ENCODE peak calls at places on chromosomes 11 and 22, in nine cellular contexts. One of them, this sample, is unnamed.
A peak's percentile ranks its signal among the peaks of the same experiment; 100 is the strongest.

GRCh38 chr11:122253541-122254317 is 137.7 kb upstream of the BLID start:
- DNase-seq in HAP-1: peak; percentile 21
- DNase-seq in AG04450: no peak
- DNase-seq in right lobe of liver: no peak
- DNase-seq in pancreas: no peak
- DNase-seq in brain microvascular endothelial cell: no peak
- DNase-seq in heart right ventricle: no peak
- DNase-seq in lower lobe of right lung: no peak
- DNase-seq in sigmoid colon: no peak
- DNase-seq in this sample: no peak

GRCh38 chr11:62439785-62440602 is 21.2 kb downstream of the SCGB1A1 start:
- DNase-seq in pancreas: no peak
- DNase-seq in lower lobe of right lung: no peak
- DNase-seq in HAP-1: no peak
- DNase-seq in sigmoid colon: peak; percentile 87
- DNase-seq in AG04450: no peak
- DNase-seq in heart right ventricle: peak; percentile 78
- DNase-seq in brain microvascular endothelial cell: no peak
- DNase-seq in right lobe of liver: no peak
- DNase-seq in this sample: no peak

GRCh38 chr11:86069408-86070086 is 663 bp upstream of the PICALM start:
- DNase-seq in right lobe of liver: no peak
- DNase-seq in HAP-1: no peak
- DNase-seq in sigmoid colon: peak; percentile 67
- DNase-seq in AG04450: peak; percentile 87
- DNase-seq in heart right ventricle: peak; percentile 76
- DNase-seq in brain microvascular endothelial cell: peak; percentile 94
- DNase-seq in pancreas: no peak
- DNase-seq in lower lobe of right lung: no peak
- DNase-seq in this sample: no peak

GRCh38 chr11:85182437-85183109 is 444.6 kb downstream of the DLG2 start:
- DNase-seq in sigmoid colon: no peak
- DNase-seq in brain microvascular endothelial cell: peak; percentile 73
- DNase-seq in HAP-1: peak; percentile 98
- DNase-seq in lower lobe of right lung: no peak
- DNase-seq in AG04450: no peak
- DNase-seq in heart right ventricle: no peak
- DNase-seq in right lobe of liver: no peak
- DNase-seq in pancreas: no peak
- DNase-seq in this sample: no peak

GRCh38 chr11:67367836-67368227 is 5.6 kb downstream of the CLCF1 start:
- DNase-seq in heart right ventricle: no peak
- DNase-seq in AG04450: no peak
- DNase-seq in pancreas: no peak
- DNase-seq in HAP-1: no peak
- DNase-seq in lower lobe of right lung: no peak
- DNase-seq in sigmoid colon: no peak
- DNase-seq in right lobe of liver: no peak
- DNase-seq in brain microvascular endothelial cell: no peak
- DNase-seq in this sample: no peak

GRCh38 chr11:70587095-70587389 is 188.7 kb downstream of the CTTN start:
- DNase-seq in right lobe of liver: no peak
- DNase-seq in brain microvascular endothelial cell: no peak
- DNase-seq in AG04450: no peak
- DNase-seq in sigmoid colon: no peak
- DNase-seq in lower lobe of right lung: peak; percentile 28
- DNase-seq in HAP-1: no peak
- DNase-seq in heart right ventricle: no peak
- DNase-seq in pancreas: no peak
- DNase-seq in this sample: no peak

GRCh38 chr11:33891714-33892327 is at the start of gene LMO2:
- DNase-seq in AG04450: no peak
- DNase-seq in lower lobe of right lung: no peak
- DNase-seq in right lobe of liver: no peak
- DNase-seq in sigmoid colon: no peak
- DNase-seq in brain microvascular endothelial cell: no peak
- DNase-seq in pancreas: no peak
- DNase-seq in heart right ventricle: no peak
- DNase-seq in HAP-1: no peak
- DNase-seq in this sample: no peak

GRCh38 chr22:35418088-35418487 is 18.1 kb downstream of the MCM5 start:
- DNase-seq in heart right ventricle: no peak
- DNase-seq in sigmoid colon: no peak
- DNase-seq in HAP-1: no peak
- DNase-seq in lower lobe of right lung: no peak
- DNase-seq in AG04450: no peak
- DNase-seq in right lobe of liver: no peak
- DNase-seq in brain microvascular endothelial cell: no peak
- DNase-seq in pancreas: no peak
- DNase-seq in this sample: no peak

GRCh38 chr11:10625281-10625981 is 57.0 kb upstream of the LYVE1 start:
- DNase-seq in brain microvascular endothelial cell: no peak
- DNase-seq in pancreas: no peak
- DNase-seq in heart right ventricle: no peak
- DNase-seq in right lobe of liver: no peak
- DNase-seq in lower lobe of right lung: no peak
- DNase-seq in HAP-1: no peak
- DNase-seq in sigmoid colon: peak; percentile 68
- DNase-seq in AG04450: no peak
- DNase-seq in this sample: no peak

GRCh38 chr11:86740628-86741488 is 59.5 kb upstream of the PRSS23 start:
- DNase-seq in brain microvascular endothelial cell: peak; percentile 95
- DNase-seq in AG04450: peak; percentile 88
- DNase-seq in pancreas: no peak
- DNase-seq in sigmoid colon: peak; percentile 88
- DNase-seq in heart right ventricle: peak; percentile 45
- DNase-seq in lower lobe of right lung: no peak
- DNase-seq in HAP-1: no peak
- DNase-seq in right lobe of liver: no peak
- DNase-seq in this sample: no peak

GRCh38 chr11:67347964-67348749 is 5.2 kb downstream of the POLD4 start:
- DNase-seq in heart right ventricle: no peak
- DNase-seq in lower lobe of right lung: no peak
- DNase-seq in pancreas: no peak
- DNase-seq in brain microvascular endothelial cell: no peak
- DNase-seq in HAP-1: no peak
- DNase-seq in AG04450: no peak
- DNase-seq in right lobe of liver: no peak
- DNase-seq in sigmoid colon: no peak
- DNase-seq in this sample: no peak

GRCh38 chr11:78284261-78284660 is 95.5 kb downstream of the USP35 start:
- DNase-seq in AG04450: no peak
- DNase-seq in lower lobe of right lung: no peak
- DNase-seq in pancreas: no peak
- DNase-seq in brain microvascular endothelial cell: no peak
- DNase-seq in HAP-1: no peak
- DNase-seq in right lobe of liver: no peak
- DNase-seq in heart right ventricle: no peak
- DNase-seq in sigmoid colon: no peak
- DNase-seq in this sample: no peak

GRCh38 chr11:34086554-34087278 is 18.7 kb upstream of the NAT10 start:
- DNase-seq in AG04450: no peak
- DNase-seq in pancreas: no peak
- DNase-seq in heart right ventricle: no peak
- DNase-seq in right lobe of liver: no peak
- DNase-seq in sigmoid colon: no peak
- DNase-seq in HAP-1: no peak
- DNase-seq in brain microvascular endothelial cell: no peak
- DNase-seq in lower lobe of right lung: no peak
- DNase-seq in this sample: no peak

GRCh38 chr22:33512961-33513360 is 407.3 kb downstream of the LARGE1 start:
- DNase-seq in pancreas: no peak
- DNase-seq in heart right ventricle: no peak
- DNase-seq in lower lobe of right lung: no peak
- DNase-seq in right lobe of liver: no peak
- DNase-seq in HAP-1: no peak
- DNase-seq in brain microvascular endothelial cell: no peak
- DNase-seq in AG04450: no peak
- DNase-seq in sigmoid colon: no peak
- DNase-seq in this sample: no peak

GRCh38 chr11:73017024-73017751 is 124.9 kb downstream of the FCHSD2 start:
- DNase-seq in sigmoid colon: no peak
- DNase-seq in AG04450: no peak
- DNase-seq in HAP-1: no peak
- DNase-seq in brain microvascular endothelial cell: no peak
- DNase-seq in heart right ventricle: no peak
- DNase-seq in pancreas: no peak
- DNase-seq in lower lobe of right lung: no peak
- DNase-seq in right lobe of liver: no peak
- DNase-seq in this sample: no peak

GRCh38 chr22:47601666-47602065 is 839.2 kb downstream of the TBC1D22A start:
- DNase-seq in AG04450: no peak
- DNase-seq in HAP-1: no peak
- DNase-seq in sigmoid colon: peak; percentile 32
- DNase-seq in right lobe of liver: no peak
- DNase-seq in pancreas: no peak
- DNase-seq in brain microvascular endothelial cell: no peak
- DNase-seq in heart right ventricle: no peak
- DNase-seq in lower lobe of right lung: no peak
- DNase-seq in this sample: no peak

GRCh38 chr11:2166091-2166851 is 5.3 kb upstream of the INS start:
- DNase-seq in pancreas: peak; percentile 75
- DNase-seq in brain microvascular endothelial cell: no peak
- DNase-seq in AG04450: no peak
- DNase-seq in sigmoid colon: no peak
- DNase-seq in lower lobe of right lung: peak; percentile 66
- DNase-seq in HAP-1: no peak
- DNase-seq in heart right ventricle: no peak
- DNase-seq in right lobe of liver: no peak
- DNase-seq in this sample: no peak

GRCh38 chr22:22193923-22194322 is 50.7 kb upstream of the VPREB1 start:
- DNase-seq in HAP-1: no peak
- DNase-seq in right lobe of liver: no peak
- DNase-seq in AG04450: no peak
- DNase-seq in lower lobe of right lung: no peak
- DNase-seq in brain microvascular endothelial cell: no peak
- DNase-seq in sigmoid colon: no peak
- DNase-seq in heart right ventricle: no peak
- DNase-seq in pancreas: no peak
- DNase-seq in this sample: no peak
- H3K27me3 ChIP-seq in HAP-1: peaks cover 3% of the 10 kb centered on the region
- H3K27me3 ChIP-seq in right lobe of liver: no peaks in the 10 kb centered on the region
- H3K27me3 ChIP-seq in AG04450: peaks cover 9% of the 10 kb centered on the region
- H3K27me3 ChIP-seq in lower lobe of right lung: peaks cover 19% of the 10 kb centered on the region
- H3K27me3 ChIP-seq in brain microvascular endothelial cell: peaks cover 15% of the 10 kb centered on the region
- H3K27me3 ChIP-seq in sigmoid colon: peaks cover 12% of the 10 kb centered on the region
- H3K27me3 ChIP-seq in heart right ventricle: peaks cover 36% of the 10 kb centered on the region
- H3K27me3 ChIP-seq in pancreas: no peaks in the 10 kb centered on the region
- H3K27me3 ChIP-seq in this sample: no peaks in the 10 kb centered on the region

GRCh38 chr11:134573857-134574256 is 161.8 kb upstream of the B3GAT1 start:
- DNase-seq in right lobe of liver: no peak
- DNase-seq in sigmoid colon: peak; percentile 50
- DNase-seq in brain microvascular endothelial cell: no peak
- DNase-seq in heart right ventricle: peak; percentile 1
- DNase-seq in lower lobe of right lung: no peak
- DNase-seq in HAP-1: no peak
- DNase-seq in AG04450: no peak
- DNase-seq in pancreas: no peak
- DNase-seq in this sample: no peak
- H3K4me3 ChIP-seq in right lobe of liver: no peak overlapping the region
- H3K4me3 ChIP-seq in sigmoid colon: no peak overlapping the region
- H3K4me3 ChIP-seq in brain microvascular endothelial cell: no peak overlapping the region
- H3K4me3 ChIP-seq in heart right ventricle: no peak overlapping the region
- H3K4me3 ChIP-seq in lower lobe of right lung: no peak overlapping the region
- H3K4me3 ChIP-seq in HAP-1: no peak overlapping the region
- H3K4me3 ChIP-seq in AG04450: no peak overlapping the region
- H3K4me3 ChIP-seq in pancreas: no peak overlapping the region
- H3K4me3 ChIP-seq in this sample: no peak overlapping the region

GRCh38 chr11:124538019-124538418 is 5.4 kb downstream of the OR8B12 start:
- DNase-seq in pancreas: no peak
- DNase-seq in heart right ventricle: no peak
- DNase-seq in HAP-1: no peak
- DNase-seq in sigmoid colon: no peak
- DNase-seq in AG04450: peak; percentile 10
- DNase-seq in right lobe of liver: no peak
- DNase-seq in lower lobe of right lung: no peak
- DNase-seq in brain microvascular endothelial cell: peak; percentile 99
- DNase-seq in this sample: no peak

GRCh38 chr11:124541204-124541603 is 2.2 kb downstream of the OR8B12 start:
- DNase-seq in HAP-1: no peak
- DNase-seq in pancreas: no peak
- DNase-seq in heart right ventricle: no peak
- DNase-seq in AG04450: no peak
- DNase-seq in sigmoid colon: no peak
- DNase-seq in lower lobe of right lung: no peak
- DNase-seq in brain microvascular endothelial cell: no peak
- DNase-seq in right lobe of liver: no peak
- DNase-seq in this sample: no peak

GRCh38 chr11:124536520-124536919 is 6.9 kb downstream of the OR8B12 start:
- DNase-seq in AG04450: no peak
- DNase-seq in heart right ventricle: peak; percentile 36
- DNase-seq in sigmoid colon: no peak
- DNase-seq in right lobe of liver: peak; percentile 62
- DNase-seq in brain microvascular endothelial cell: peak; percentile 99
- DNase-seq in lower lobe of right lung: peak; percentile 56
- DNase-seq in pancreas: no peak
- DNase-seq in HAP-1: no peak
- DNase-seq in this sample: no peak

GRCh38 chr11:124535552-124536232 is 7.8 kb downstream of the OR8B12 start:
- DNase-seq in AG04450: no peak
- DNase-seq in lower lobe of right lung: no peak
- DNase-seq in brain microvascular endothelial cell: peak; percentile 40
- DNase-seq in heart right ventricle: no peak
- DNase-seq in pancreas: no peak
- DNase-seq in sigmoid colon: no peak
- DNase-seq in right lobe of liver: no peak
- DNase-seq in HAP-1: no peak
- DNase-seq in this sample: no peak
- H3K27me3 ChIP-seq in AG04450: peaks cover 2% of the 10 kb centered on the region
- H3K27me3 ChIP-seq in lower lobe of right lung: no peaks in the 10 kb centered on the region
- H3K27me3 ChIP-seq in brain microvascular endothelial cell: no peaks in the 10 kb centered on the region
- H3K27me3 ChIP-seq in heart right ventricle: no peaks in the 10 kb centered on the region
- H3K27me3 ChIP-seq in pancreas: no peaks in the 10 kb centered on the region
- H3K27me3 ChIP-seq in sigmoid colon: no peaks in the 10 kb centered on the region
- H3K27me3 ChIP-seq in right lobe of liver: no peaks in the 10 kb centered on the region
- H3K27me3 ChIP-seq in HAP-1: no peaks in the 10 kb centered on the region
- H3K27me3 ChIP-seq in this sample: no peaks in the 10 kb centered on the region

GRCh38 chr11:45343988-45344387 is 57.8 kb upstream of the SYT13 start:
- DNase-seq in AG04450: no peak
- DNase-seq in HAP-1: no peak
- DNase-seq in right lobe of liver: no peak
- DNase-seq in lower lobe of right lung: no peak
- DNase-seq in heart right ventricle: no peak
- DNase-seq in brain microvascular endothelial cell: no peak
- DNase-seq in sigmoid colon: no peak
- DNase-seq in pancreas: no peak
- DNase-seq in this sample: no peak

GRCh38 chr11:45341379-45341778 is 55.2 kb upstream of the SYT13 start:
- DNase-seq in right lobe of liver: no peak
- DNase-seq in lower lobe of right lung: no peak
- DNase-seq in HAP-1: no peak
- DNase-seq in AG04450: no peak
- DNase-seq in sigmoid colon: no peak
- DNase-seq in heart right ventricle: no peak
- DNase-seq in pancreas: no peak
- DNase-seq in brain microvascular endothelial cell: no peak
- DNase-seq in this sample: no peak

GRCh38 chr11:45348729-45349128 is 62.6 kb upstream of the SYT13 start:
- DNase-seq in brain microvascular endothelial cell: no peak
- DNase-seq in pancreas: no peak
- DNase-seq in heart right ventricle: no peak
- DNase-seq in sigmoid colon: no peak
- DNase-seq in HAP-1: no peak
- DNase-seq in lower lobe of right lung: no peak
- DNase-seq in right lobe of liver: no peak
- DNase-seq in AG04450: no peak
- DNase-seq in this sample: no peak

GRCh38 chr11:45347343-45347742 is 61.2 kb upstream of the SYT13 start:
- DNase-seq in right lobe of liver: no peak
- DNase-seq in AG04450: no peak
- DNase-seq in sigmoid colon: no peak
- DNase-seq in heart right ventricle: no peak
- DNase-seq in lower lobe of right lung: no peak
- DNase-seq in HAP-1: no peak
- DNase-seq in brain microvascular endothelial cell: no peak
- DNase-seq in pancreas: no peak
- DNase-seq in this sample: no peak
- H3K4me3 ChIP-seq in right lobe of liver: no peak overlapping the region
- H3K4me3 ChIP-seq in AG04450: no peak overlapping the region
- H3K4me3 ChIP-seq in sigmoid colon: no peak overlapping the region
- H3K4me3 ChIP-seq in heart right ventricle: no peak overlapping the region
- H3K4me3 ChIP-seq in lower lobe of right lung: no peak overlapping the region
- H3K4me3 ChIP-seq in HAP-1: no peak overlapping the region
- H3K4me3 ChIP-seq in brain microvascular endothelial cell: no peak overlapping the region
- H3K4me3 ChIP-seq in pancreas: no peak overlapping the region
- H3K4me3 ChIP-seq in this sample: no peak overlapping the region